ENCODE peak calls at places on chromosome 5, in four cellular contexts. One of them, this sample, is unnamed.

GRCh38 chr5:120396186-120396585 is 67.9 kb upstream of the PRR16 start:
- DNase-seq in GM23338: no peak
- DNase-seq in HCT116: no peak
- DNase-seq in PC-3: peak; percentile 27
- DNase-seq in this sample: no peak

GRCh38 chr5:124902097-124902821 is 155.8 kb upstream of the ZNF608 start:
- DNase-seq in GM23338: no peak
- DNase-seq in HCT116: no peak
- DNase-seq in PC-3: no peak
- DNase-seq in this sample: no peak

GRCh38 chr5:181187500-181188213 is 17.3 kb downstream of the TRIM7 start:
- DNase-seq in GM23338: peak; percentile 85
- DNase-seq in HCT116: peak; percentile 86
- DNase-seq in PC-3: peak; percentile 93
- DNase-seq in this sample: peak; percentile 84

GRCh38 chr5:66139313-66139712 is 4.8 kb upstream of the SREK1 start:
- DNase-seq in GM23338: no peak
- DNase-seq in HCT116: no peak
- DNase-seq in PC-3: no peak
- DNase-seq in this sample: no peak

GRCh38 chr5:109200221-109200620 is 209.6 kb downstream of the PJA2 start:
- DNase-seq in GM23338: no peak
- DNase-seq in HCT116: no peak
- DNase-seq in PC-3: no peak
- DNase-seq in this sample: no peak

GRCh38 chr5:103258957-103259704 is 568 bp downstream of the MACIR start:
- DNase-seq in GM23338: peak; percentile 83
- DNase-seq in HCT116: no peak
- DNase-seq in PC-3: peak; percentile 65
- DNase-seq in this sample: peak; percentile 41

GRCh38 chr5:173917788-173918786 is 29.9 kb downstream of the CPEB4 start:
- DNase-seq in GM23338: peak; percentile 88
- DNase-seq in HCT116: peak; percentile 83
- DNase-seq in PC-3: peak; percentile 87
- DNase-seq in this sample: peak; percentile 53

GRCh38 chr5:98365126-98365525 is 408.3 kb upstream of the RGMB start:
- DNase-seq in GM23338: no peak
- DNase-seq in HCT116: no peak
- DNase-seq in PC-3: no peak
- DNase-seq in this sample: no peak

GRCh38 chr5:78690593-78690972 is 42.0 kb upstream of the LHFPL2 start:
- DNase-seq in GM23338: no peak
- DNase-seq in HCT116: no peak
- DNase-seq in PC-3: no peak
- DNase-seq in this sample: no peak

GRCh38 chr5:172777381-172778222 is 6.6 kb upstream of the DUSP1 start:
- DNase-seq in GM23338: no peak
- DNase-seq in HCT116: peak; percentile 76
- DNase-seq in PC-3: peak; percentile 94
- DNase-seq in this sample: peak; percentile 98

GRCh38 chr5:39599721-39600431 is 175.1 kb upstream of the DAB2 start:
- DNase-seq in GM23338: peak; percentile 24
- DNase-seq in HCT116: peak; percentile 24
- DNase-seq in PC-3: peak; percentile 84
- DNase-seq in this sample: peak; percentile 63

GRCh38 chr5:136162001-136162400 is 29.4 kb downstream of the SMAD5 start:
- DNase-seq in GM23338: no peak
- DNase-seq in HCT116: no peak
- DNase-seq in PC-3: no peak
- DNase-seq in this sample: no peak

GRCh38 chr5:142866563-142867275 is 96.5 kb downstream of the ARHGAP26 start:
- DNase-seq in GM23338: peak; percentile 89
- DNase-seq in HCT116: peak; percentile 67
- DNase-seq in PC-3: peak; percentile 76
- DNase-seq in this sample: peak; percentile 74

GRCh38 chr5:31758803-31759425 is 120.0 kb downstream of the PDZD2 start:
- DNase-seq in GM23338: no peak
- DNase-seq in HCT116: no peak
- DNase-seq in PC-3: no peak
- DNase-seq in this sample: no peak

GRCh38 chr5:154486427-154486866 is 8.4 kb upstream of the HAND1 start:
- DNase-seq in GM23338: peak; percentile 62
- DNase-seq in HCT116: no peak
- DNase-seq in PC-3: no peak
- DNase-seq in this sample: no peak
- TF ChIP-seq EZH2 in GM23338: peak; percentile 64
- TF ChIP-seq EZH2 in HCT116: no peak
- TF ChIP-seq EZH2 in PC-3: no peak
- TF ChIP-seq EZH2 in this sample: no peak

DNA sequence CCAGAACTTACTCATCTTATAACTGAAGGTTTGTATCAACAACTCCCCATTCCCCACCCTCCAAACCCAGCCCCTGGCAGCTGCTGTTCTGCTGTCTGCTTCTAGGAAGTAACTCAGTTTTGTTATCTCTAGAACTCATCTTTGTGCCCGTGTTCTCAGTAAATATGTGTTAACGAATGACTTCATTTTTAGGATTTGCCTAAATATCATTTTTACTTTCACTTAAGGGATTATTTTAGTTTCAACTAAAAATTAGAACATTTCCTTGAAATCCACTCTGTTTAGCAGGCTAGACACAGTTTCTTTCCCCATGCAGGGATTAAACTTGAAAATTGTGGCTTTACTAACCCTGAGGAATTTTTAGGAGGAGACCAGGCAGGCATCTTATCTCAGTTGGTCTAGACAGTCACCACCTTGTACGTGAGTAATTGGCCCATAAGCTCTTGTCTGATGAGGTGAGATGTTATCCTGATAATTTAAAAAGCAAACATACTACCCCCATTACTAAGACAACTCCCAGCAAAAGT is 68.2 kb upstream of the TNFAIP8 start:
- DNase-seq in GM23338: no peak
- DNase-seq in HCT116: no peak
- DNase-seq in PC-3: peak; percentile 64
- DNase-seq in this sample: peak; percentile 91
- H3K27ac ChIP-seq in GM23338: no peak overlapping the region
- H3K27ac ChIP-seq in HCT116: no peak overlapping the region
- H3K27ac ChIP-seq in PC-3: peak overlapping the region; percentile 66
- H3K27ac ChIP-seq in this sample: peak overlapping the region; percentile 75

DNA sequence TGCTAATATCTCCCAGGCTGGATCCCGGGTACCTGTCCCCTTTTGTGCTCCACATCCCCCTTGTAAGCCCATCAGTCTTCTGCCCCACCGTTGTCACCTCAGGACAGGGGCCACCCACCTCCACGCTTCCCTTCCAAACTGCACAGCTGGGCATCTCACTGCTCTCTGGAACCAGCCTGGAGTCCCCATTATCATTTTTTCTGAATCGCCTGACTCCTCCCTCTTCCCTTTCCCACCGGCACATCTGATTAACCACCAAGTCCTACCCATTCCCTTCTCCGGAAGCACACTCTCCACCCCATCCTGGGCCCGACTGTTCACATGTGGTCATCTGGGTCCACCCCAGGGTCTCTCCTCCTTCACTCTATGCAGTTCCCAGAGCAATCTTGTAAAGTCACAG is 53.9 kb downstream of the PSD2 start:
- DNase-seq in GM23338: no peak
- DNase-seq in HCT116: no peak
- DNase-seq in PC-3: no peak
- DNase-seq in this sample: no peak
- H3K9me2 ChIP-seq in GM23338: no peaks in the 10 kb centered on the region
- H3K9me2 ChIP-seq in HCT116: no peaks in the 10 kb centered on the region
- H3K9me2 ChIP-seq in PC-3: no peaks in the 10 kb centered on the region
- H3K9me2 ChIP-seq in this sample: no peaks in the 10 kb centered on the region

DNA sequence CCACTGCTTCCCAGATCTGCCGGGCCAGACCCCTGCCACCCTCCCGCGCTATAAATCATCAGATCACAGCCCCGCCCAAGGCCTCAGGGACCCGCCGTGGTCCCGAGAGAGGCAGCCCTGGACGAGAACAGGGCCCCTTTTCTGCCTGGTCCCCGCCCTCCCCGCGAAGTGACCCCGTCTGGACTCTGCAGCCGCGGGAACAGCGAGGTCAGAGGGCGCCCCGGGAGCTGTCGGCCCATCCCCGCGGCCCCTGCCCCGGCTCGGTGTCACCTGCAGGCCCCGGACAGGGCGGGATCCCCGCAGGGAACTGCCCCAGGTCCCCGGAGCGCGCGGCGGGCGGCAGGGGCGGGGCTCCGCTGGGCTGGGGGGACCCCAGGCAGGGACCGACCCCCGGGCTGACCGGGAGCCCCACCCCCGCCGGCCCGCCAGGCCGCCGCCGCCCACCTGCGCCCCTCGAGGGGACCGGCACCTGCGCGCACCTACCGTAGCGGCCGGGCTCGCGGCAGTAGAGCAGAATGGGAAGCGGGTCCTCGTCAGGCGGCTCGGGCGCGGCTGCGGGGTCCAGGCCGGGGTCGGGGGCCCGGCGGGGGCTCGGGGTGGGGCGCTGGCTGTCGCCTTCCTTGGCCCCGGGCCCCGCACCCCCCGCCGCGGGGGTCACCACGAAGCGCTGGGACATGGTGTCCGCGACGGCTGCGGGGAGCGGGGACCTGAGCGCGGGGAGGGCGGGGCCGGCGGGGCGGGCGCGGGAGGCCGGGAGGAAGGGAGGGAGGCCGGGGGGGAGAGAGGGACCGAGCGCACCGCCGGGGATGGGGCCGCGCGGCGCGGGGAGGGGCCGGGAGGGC is 43.5 kb upstream of the SLC12A7 start:
- DNase-seq in GM23338: peak; percentile 52
- DNase-seq in HCT116: no peak
- DNase-seq in PC-3: no peak
- DNase-seq in this sample: no peak
- TF ChIP-seq EZH2 in GM23338: no peak
- TF ChIP-seq EZH2 in HCT116: no peak
- TF ChIP-seq EZH2 in PC-3: no peak
- TF ChIP-seq EZH2 in this sample: no peak

This sample was measured in PC-9.